ENCODE peak calls at places on chromosomes 7 and 10, in seven cellular contexts. One of them, this sample, is unnamed.
A peak's percentile ranks its signal among the peaks of the same experiment; 100 is the strongest.

GRCh38 chr10:115948415-115948814 is 324.6 kb downstream of the GFRA1 start:
- DNase-seq in fibroblast of pulmonary artery: no peak
- DNase-seq in stimulated activated CD8-positive, alpha-beta memory T cell treated with anti-CD3 and anti-CD28 coated beads, Interleukin-12 subunit alpha, Interleukin-12 subunit beta, amount 100 ng/mL, for 1 hour: no peak
- DNase-seq in HEK293T: no peak
- DNase-seq in GDM1: no peak
- DNase-seq in stimulated activated CD4-positive, alpha-beta T cell treated with anti-CD3 and anti-CD28 coated beads, Interleukin-2, amount 100 ng/mL, for 4 hours: no peak
- DNase-seq in dermis microvascular lymphatic vessel endothelial cell: no peak
- DNase-seq in this sample: no peak

GRCh38 chr10:77513783-77514331 is 123.8 kb downstream of the KCNMA1 start:
- DNase-seq in fibroblast of pulmonary artery: peak; percentile 70
- DNase-seq in stimulated activated CD8-positive, alpha-beta memory T cell treated with anti-CD3 and anti-CD28 coated beads, Interleukin-12 subunit alpha, Interleukin-12 subunit beta, amount 100 ng/mL, for 1 hour: no peak
- DNase-seq in HEK293T: no peak
- DNase-seq in GDM1: no peak
- DNase-seq in stimulated activated CD4-positive, alpha-beta T cell treated with anti-CD3 and anti-CD28 coated beads, Interleukin-2, amount 100 ng/mL, for 4 hours: no peak
- DNase-seq in dermis microvascular lymphatic vessel endothelial cell: no peak
- DNase-seq in this sample: no peak

GRCh38 chr7:158001003-158001402 is 586.6 kb downstream of the PTPRN2 start:
- DNase-seq in fibroblast of pulmonary artery: no peak
- DNase-seq in stimulated activated CD8-positive, alpha-beta memory T cell treated with anti-CD3 and anti-CD28 coated beads, Interleukin-12 subunit alpha, Interleukin-12 subunit beta, amount 100 ng/mL, for 1 hour: no peak
- DNase-seq in HEK293T: no peak
- DNase-seq in GDM1: no peak
- DNase-seq in stimulated activated CD4-positive, alpha-beta T cell treated with anti-CD3 and anti-CD28 coated beads, Interleukin-2, amount 100 ng/mL, for 4 hours: no peak
- DNase-seq in dermis microvascular lymphatic vessel endothelial cell: no peak
- DNase-seq in this sample: no peak

GRCh38 chr7:1019255-1019785 is 25.0 kb upstream of the GPR146 start:
- DNase-seq in fibroblast of pulmonary artery: no peak
- DNase-seq in stimulated activated CD8-positive, alpha-beta memory T cell treated with anti-CD3 and anti-CD28 coated beads, Interleukin-12 subunit alpha, Interleukin-12 subunit beta, amount 100 ng/mL, for 1 hour: no peak
- DNase-seq in HEK293T: no peak
- DNase-seq in GDM1: no peak
- DNase-seq in stimulated activated CD4-positive, alpha-beta T cell treated with anti-CD3 and anti-CD28 coated beads, Interleukin-2, amount 100 ng/mL, for 4 hours: no peak
- DNase-seq in dermis microvascular lymphatic vessel endothelial cell: no peak
- DNase-seq in this sample: no peak

GRCh38 chr10:124701435-124701834 is 42.7 kb downstream of the FAM53B start:
- DNase-seq in fibroblast of pulmonary artery: peak; percentile 92
- DNase-seq in stimulated activated CD8-positive, alpha-beta memory T cell treated with anti-CD3 and anti-CD28 coated beads, Interleukin-12 subunit alpha, Interleukin-12 subunit beta, amount 100 ng/mL, for 1 hour: no peak
- DNase-seq in HEK293T: no peak
- DNase-seq in GDM1: no peak
- DNase-seq in stimulated activated CD4-positive, alpha-beta T cell treated with anti-CD3 and anti-CD28 coated beads, Interleukin-2, amount 100 ng/mL, for 4 hours: no peak
- DNase-seq in dermis microvascular lymphatic vessel endothelial cell: no peak
- DNase-seq in this sample: no peak

GRCh38 chr10:114363745-114364460 is 40.4 kb downstream of the AFAP1L2 start:
- DNase-seq in fibroblast of pulmonary artery: no peak
- DNase-seq in stimulated activated CD8-positive, alpha-beta memory T cell treated with anti-CD3 and anti-CD28 coated beads, Interleukin-12 subunit alpha, Interleukin-12 subunit beta, amount 100 ng/mL, for 1 hour: no peak
- DNase-seq in HEK293T: no peak
- DNase-seq in GDM1: no peak
- DNase-seq in stimulated activated CD4-positive, alpha-beta T cell treated with anti-CD3 and anti-CD28 coated beads, Interleukin-2, amount 100 ng/mL, for 4 hours: no peak
- DNase-seq in dermis microvascular lymphatic vessel endothelial cell: no peak
- DNase-seq in this sample: no peak

GRCh38 chr10:96511044-96511945 is 2.4 kb downstream of the TLL2 start:
- DNase-seq in fibroblast of pulmonary artery: peak; percentile 25
- DNase-seq in stimulated activated CD8-positive, alpha-beta memory T cell treated with anti-CD3 and anti-CD28 coated beads, Interleukin-12 subunit alpha, Interleukin-12 subunit beta, amount 100 ng/mL, for 1 hour: no peak
- DNase-seq in HEK293T: peak; percentile 70
- DNase-seq in GDM1: peak; percentile 26
- DNase-seq in stimulated activated CD4-positive, alpha-beta T cell treated with anti-CD3 and anti-CD28 coated beads, Interleukin-2, amount 100 ng/mL, for 4 hours: no peak
- DNase-seq in dermis microvascular lymphatic vessel endothelial cell: no peak
- DNase-seq in this sample: peak; percentile 46

GRCh38 chr7:9680713-9681112 is 1247.3 kb downstream of the NXPH1 start:
- DNase-seq in fibroblast of pulmonary artery: no peak
- DNase-seq in stimulated activated CD8-positive, alpha-beta memory T cell treated with anti-CD3 and anti-CD28 coated beads, Interleukin-12 subunit alpha, Interleukin-12 subunit beta, amount 100 ng/mL, for 1 hour: no peak
- DNase-seq in HEK293T: no peak
- DNase-seq in GDM1: no peak
- DNase-seq in stimulated activated CD4-positive, alpha-beta T cell treated with anti-CD3 and anti-CD28 coated beads, Interleukin-2, amount 100 ng/mL, for 4 hours: no peak
- DNase-seq in dermis microvascular lymphatic vessel endothelial cell: no peak
- DNase-seq in this sample: no peak

GRCh38 chr7:137006293-137006692 is 137.8 kb downstream of the CHRM2 start:
- DNase-seq in fibroblast of pulmonary artery: peak; percentile 59
- DNase-seq in stimulated activated CD8-positive, alpha-beta memory T cell treated with anti-CD3 and anti-CD28 coated beads, Interleukin-12 subunit alpha, Interleukin-12 subunit beta, amount 100 ng/mL, for 1 hour: no peak
- DNase-seq in HEK293T: no peak
- DNase-seq in GDM1: no peak
- DNase-seq in stimulated activated CD4-positive, alpha-beta T cell treated with anti-CD3 and anti-CD28 coated beads, Interleukin-2, amount 100 ng/mL, for 4 hours: no peak
- DNase-seq in dermis microvascular lymphatic vessel endothelial cell: no peak
- DNase-seq in this sample: no peak

GRCh38 chr10:88687853-88688467 is 18.1 kb upstream of the LIPK start:
- DNase-seq in fibroblast of pulmonary artery: peak; percentile 44
- DNase-seq in stimulated activated CD8-positive, alpha-beta memory T cell treated with anti-CD3 and anti-CD28 coated beads, Interleukin-12 subunit alpha, Interleukin-12 subunit beta, amount 100 ng/mL, for 1 hour: no peak
- DNase-seq in HEK293T: peak; percentile 26
- DNase-seq in GDM1: no peak
- DNase-seq in stimulated activated CD4-positive, alpha-beta T cell treated with anti-CD3 and anti-CD28 coated beads, Interleukin-2, amount 100 ng/mL, for 4 hours: no peak
- DNase-seq in dermis microvascular lymphatic vessel endothelial cell: peak; percentile 1
- DNase-seq in this sample: peak; percentile 3

GRCh38 chr7:68504766-68505165 is 1093.5 kb upstream of the AUTS2 start:
- DNase-seq in fibroblast of pulmonary artery: no peak
- DNase-seq in stimulated activated CD8-positive, alpha-beta memory T cell treated with anti-CD3 and anti-CD28 coated beads, Interleukin-12 subunit alpha, Interleukin-12 subunit beta, amount 100 ng/mL, for 1 hour: no peak
- DNase-seq in HEK293T: no peak
- DNase-seq in GDM1: no peak
- DNase-seq in stimulated activated CD4-positive, alpha-beta T cell treated with anti-CD3 and anti-CD28 coated beads, Interleukin-2, amount 100 ng/mL, for 4 hours: no peak
- DNase-seq in dermis microvascular lymphatic vessel endothelial cell: no peak
- DNase-seq in this sample: no peak

GRCh38 chr7:24337180-24337579 is 53.2 kb downstream of the NPY start:
- DNase-seq in fibroblast of pulmonary artery: no peak
- DNase-seq in stimulated activated CD8-positive, alpha-beta memory T cell treated with anti-CD3 and anti-CD28 coated beads, Interleukin-12 subunit alpha, Interleukin-12 subunit beta, amount 100 ng/mL, for 1 hour: no peak
- DNase-seq in HEK293T: no peak
- DNase-seq in GDM1: no peak
- DNase-seq in stimulated activated CD4-positive, alpha-beta T cell treated with anti-CD3 and anti-CD28 coated beads, Interleukin-2, amount 100 ng/mL, for 4 hours: no peak
- DNase-seq in dermis microvascular lymphatic vessel endothelial cell: no peak
- DNase-seq in this sample: no peak

GRCh38 chr10:44203535-44203934 is 181.4 kb downstream of the CXCL12 start:
- DNase-seq in fibroblast of pulmonary artery: no peak
- DNase-seq in stimulated activated CD8-positive, alpha-beta memory T cell treated with anti-CD3 and anti-CD28 coated beads, Interleukin-12 subunit alpha, Interleukin-12 subunit beta, amount 100 ng/mL, for 1 hour: no peak
- DNase-seq in HEK293T: no peak
- DNase-seq in GDM1: no peak
- DNase-seq in stimulated activated CD4-positive, alpha-beta T cell treated with anti-CD3 and anti-CD28 coated beads, Interleukin-2, amount 100 ng/mL, for 4 hours: no peak
- DNase-seq in dermis microvascular lymphatic vessel endothelial cell: no peak
- DNase-seq in this sample: no peak

GRCh38 chr7:44285561-44285960 is 39.8 kb downstream of the CAMK2B start:
- DNase-seq in fibroblast of pulmonary artery: no peak
- DNase-seq in stimulated activated CD8-positive, alpha-beta memory T cell treated with anti-CD3 and anti-CD28 coated beads, Interleukin-12 subunit alpha, Interleukin-12 subunit beta, amount 100 ng/mL, for 1 hour: no peak
- DNase-seq in HEK293T: no peak
- DNase-seq in GDM1: no peak
- DNase-seq in stimulated activated CD4-positive, alpha-beta T cell treated with anti-CD3 and anti-CD28 coated beads, Interleukin-2, amount 100 ng/mL, for 4 hours: no peak
- DNase-seq in dermis microvascular lymphatic vessel endothelial cell: no peak
- DNase-seq in this sample: no peak

GRCh38 chr10:119026301-119027110 is 3.0 kb upstream of the NANOS1 start:
- DNase-seq in fibroblast of pulmonary artery: no peak
- DNase-seq in stimulated activated CD8-positive, alpha-beta memory T cell treated with anti-CD3 and anti-CD28 coated beads, Interleukin-12 subunit alpha, Interleukin-12 subunit beta, amount 100 ng/mL, for 1 hour: no peak
- DNase-seq in HEK293T: no peak
- DNase-seq in GDM1: no peak
- DNase-seq in stimulated activated CD4-positive, alpha-beta T cell treated with anti-CD3 and anti-CD28 coated beads, Interleukin-2, amount 100 ng/mL, for 4 hours: no peak
- DNase-seq in dermis microvascular lymphatic vessel endothelial cell: no peak
- DNase-seq in this sample: no peak

GRCh38 chr10:123635745-123636144 is 30.4 kb upstream of the GPR26 start:
- DNase-seq in fibroblast of pulmonary artery: no peak
- DNase-seq in stimulated activated CD8-positive, alpha-beta memory T cell treated with anti-CD3 and anti-CD28 coated beads, Interleukin-12 subunit alpha, Interleukin-12 subunit beta, amount 100 ng/mL, for 1 hour: no peak
- DNase-seq in HEK293T: no peak
- DNase-seq in GDM1: no peak
- DNase-seq in stimulated activated CD4-positive, alpha-beta T cell treated with anti-CD3 and anti-CD28 coated beads, Interleukin-2, amount 100 ng/mL, for 4 hours: no peak
- DNase-seq in dermis microvascular lymphatic vessel endothelial cell: no peak
- DNase-seq in this sample: no peak

GRCh38 chr7:134546903-134547737 is 1.8 kb upstream of the AKR1B15 start:
- DNase-seq in fibroblast of pulmonary artery: peak; percentile 70
- DNase-seq in stimulated activated CD8-positive, alpha-beta memory T cell treated with anti-CD3 and anti-CD28 coated beads, Interleukin-12 subunit alpha, Interleukin-12 subunit beta, amount 100 ng/mL, for 1 hour: peak; percentile 55
- DNase-seq in HEK293T: peak; percentile 22
- DNase-seq in GDM1: no peak
- DNase-seq in stimulated activated CD4-positive, alpha-beta T cell treated with anti-CD3 and anti-CD28 coated beads, Interleukin-2, amount 100 ng/mL, for 4 hours: peak; percentile 46
- DNase-seq in dermis microvascular lymphatic vessel endothelial cell: peak; percentile 23
- DNase-seq in this sample: peak; percentile 77

GRCh38 chr7:147240468-147240867 is 1123.9 kb downstream of the CNTNAP2 start:
- DNase-seq in fibroblast of pulmonary artery: no peak
- DNase-seq in stimulated activated CD8-positive, alpha-beta memory T cell treated with anti-CD3 and anti-CD28 coated beads, Interleukin-12 subunit alpha, Interleukin-12 subunit beta, amount 100 ng/mL, for 1 hour: no peak
- DNase-seq in HEK293T: no peak
- DNase-seq in GDM1: no peak
- DNase-seq in stimulated activated CD4-positive, alpha-beta T cell treated with anti-CD3 and anti-CD28 coated beads, Interleukin-2, amount 100 ng/mL, for 4 hours: no peak
- DNase-seq in dermis microvascular lymphatic vessel endothelial cell: no peak
- DNase-seq in this sample: no peak

This sample was measured in K562.